ENCODE peak calls at places on chromosomes 6 and 20, in ten cellular contexts. K is AG08395; E is stimulated activated CD8-positive, alpha-beta memory T cell treated with anti-CD3 and anti-CD28 coated beads, Interleukin-4, amount 100 ng/mL, for 24 hours; J is IMR-90; F is activated CD4-positive, CD25-positive, alpha-beta regulatory T cell; A is left ventricle myocardium inferior; Y is NCI-H2107; D is left ventricle myocardium superior; S is GM03348; T is astrocyte of the spinal cord. I is an unnamed sample.

GRCh38 chr6:81487489-81487888 is 265.0 kb downstream of the TENT5A start:
- DNase-seq in K (no peak), D (peak), F (no peak), A (peak), T (peak), S (peak), Y (no peak), J (peak), E (no peak), I (no peak)

GRCh38 chr6:583639-584038 is 73.3 kb downstream of the HUS1B start:
- DNase-seq in T (no peak), S (no peak), J (no peak), D (peak), K (no peak), Y (no peak), E (no peak), F (no peak), A (no peak), I (no peak)

GRCh38 chr6:14066782-14067406 is 50.7 kb upstream of the CD83 start:
- DNase-seq in T (peak), A (no peak), K (peak), S (peak), F (no peak), J (peak), Y (no peak), E (no peak), D (no peak), I (peak)

GRCh38 chr6:26223677-26224546 is 136.7 kb downstream of the HFE start:
- DNase-seq in S (peak), K (peak), T (peak), A (peak), D (peak), Y (no peak), F (peak), J (peak), E (peak), I (peak)

GRCh38 chr6:169172946-169173345 is 80.7 kb downstream of the THBS2 start:
- DNase-seq in A (no peak), J (no peak), T (no peak), D (no peak), S (no peak), Y (no peak), E (no peak), K (peak), F (no peak), I (no peak)

GRCh38 chr6:50062051-50062450 is 12.3 kb upstream of the DEFB112 start:
- DNase-seq in T (no peak), K (no peak), Y (no peak), J (peak), S (no peak), A (no peak), E (no peak), F (no peak), D (no peak), I (no peak)

GRCh38 chr6:14811760-14812428 is 434.0 kb upstream of the JARID2 start:
- DNase-seq in K (peak), E (no peak), D (no peak), Y (no peak), A (no peak), S (peak), T (peak), F (no peak), J (peak), I (no peak)

GRCh38 chr20:53842301-53843099 is 227.9 kb downstream of the BCAS1 start:
- DNase-seq in Y (no peak), D (no peak), T (no peak), E (no peak), F (no peak), A (no peak), K (no peak), J (no peak), S (no peak), I (no peak)

GRCh38 chr20:36277546-36277945 is 28.6 kb upstream of the DLGAP4 start:
- DNase-seq in E (no peak), Y (no peak), D (no peak), S (no peak), T (no peak), F (no peak), J (no peak), A (no peak), K (no peak), I (no peak)

GRCh38 chr20:37627060-37627766 is 66.6 kb upstream of the CTNNBL1 start:
- DNase-seq in A (peak), D (peak), E (no peak), J (peak), S (peak), K (peak), Y (no peak), T (peak), F (no peak), I (peak)

GRCh38 chr6:129686941-129687627 is 22.9 kb downstream of the ARHGAP18 start:
- DNase-seq in A (no peak), F (no peak), E (peak), K (no peak), Y (no peak), S (peak), D (no peak), J (peak), T (peak), I (no peak)

GRCh38 chr6:123640567-123641187 is 3.9 kb upstream of the TRDN start:
- DNase-seq in K (no peak), F (no peak), Y (no peak), S (no peak), J (no peak), A (no peak), E (no peak), D (no peak), T (no peak), I (no peak)

GRCh38 chr6:33577106-33577535 is 3.0 kb downstream of the BAK1 start:
- DNase-seq in K (no peak), T (no peak), F (no peak), D (peak), S (no peak), E (no peak), J (no peak), A (peak), Y (no peak), I (no peak)

GRCh38 chr20:16317445-16318362 is 255.5 kb downstream of the KIF16B start:
- DNase-seq in A (no peak), K (no peak), F (no peak), E (no peak), T (no peak), S (no peak), J (no peak), D (no peak), Y (no peak), I (no peak)

GRCh38 chr6:77650098-77650663 is 2.7 kb upstream of the MEI4 start:
- DNase-seq in F (no peak), J (no peak), T (peak), K (no peak), D (peak), Y (no peak), S (peak), A (peak), E (no peak), I (no peak)

GRCh38 chr6:105424177-105424783 is 21.4 kb upstream of the PREP start:
- DNase-seq in A (no peak), F (peak), Y (peak), J (peak), K (peak), E (peak), D (no peak), S (peak), T (peak), I (peak)

GRCh38 chr6:104941694-104942177 is 15.2 kb upstream of the LIN28B start:
- DNase-seq in J (no peak), Y (no peak), S (no peak), E (no peak), T (no peak), F (no peak), K (no peak), A (no peak), D (no peak), I (no peak)

GRCh38 chr6:76682842-76683241 is 610.4 kb upstream of the IMPG1 start:
- DNase-seq in K (peak), J (peak), A (no peak), S (peak), F (no peak), E (no peak), Y (no peak), D (no peak), T (peak), I (no peak)

I was measured in astrocyte of the cerebellum.